ENCODE peak calls at places on chromosomes 13 and 19, in seven cellular contexts. B is sigmoid colon, H is tibial nerve, V is transverse colon, E is ovary, R is SK-N-SH, J is H1. S is an unnamed sample.

GRCh38 chr19:14383898-14384669 is 2.8 kb downstream of the ADGRE5 start:
- DNase-seq in H (no peak), E (no peak), R (no peak), B (peak; percentile 84), V (peak; percentile 60), J (no peak), S (no peak)

GRCh38 chr19:29529646-29530548 is 4.1 kb downstream of the VSTM2B start:
- DNase-seq in R (peak; percentile 40), V (no peak), B (peak; percentile 48), H (no peak), E (no peak), J (no peak), S (no peak)

GRCh38 chr19:12333162-12334159 is at the start of gene ZNF563:
- DNase-seq in J (peak; percentile 93), R (peak; percentile 94), H (peak; percentile 98), V (peak; percentile 99), B (peak; percentile 99), E (peak; percentile 98), S (peak; percentile 98)

GRCh38 chr13:95106562-95106961 is 194.7 kb downstream of the ABCC4 start:
- DNase-seq in H (no peak), B (no peak), E (no peak), V (no peak), J (no peak), R (no peak), S (no peak)

GRCh38 chr13:30690282-30691188 is 44.8 kb upstream of the ALOX5AP start:
- DNase-seq in E (no peak), V (peak; percentile 74), B (peak; percentile 90), H (peak; percentile 59), J (no peak), R (no peak), S (peak; percentile 85)

GRCh38 chr13:90492872-90493271 is 854.6 kb upstream of the MIR17HG start:
- DNase-seq in B (no peak), E (no peak), V (no peak), R (no peak), J (no peak), H (no peak), S (no peak)

GRCh38 chr13:77305276-77305675 is 21.6 kb downstream of the MYCBP2 start:
- DNase-seq in H (no peak), J (no peak), V (no peak), B (no peak), E (no peak), R (no peak), S (no peak)

GRCh38 chr19:18999896-19000620 is 33.3 kb downstream of the SUGP2 start:
- DNase-seq in V (no peak), B (no peak), H (no peak), E (no peak), J (no peak), R (peak; percentile 47), S (no peak)

GRCh38 chr19:11856568-11857264 is 8.2 kb downstream of the ZNF439 start:
- DNase-seq in B (no peak), E (no peak), R (no peak), J (no peak), V (peak; percentile 33), H (no peak), S (no peak)

GRCh38 chr19:42003506-42004294 is 9.7 kb upstream of the ATP1A3 start:
- DNase-seq in E (no peak), V (no peak), J (no peak), B (no peak), H (no peak), R (peak; percentile 14), S (no peak)

GRCh38 chr13:40799508-40799907 is 10.1 kb downstream of the SLC25A15 start:
- DNase-seq in V (no peak), R (no peak), H (no peak), B (no peak), E (no peak), J (no peak), S (no peak)

GRCh38 chr13:108227651-108228272 is 9.6 kb downstream of the ABHD13 start:
- DNase-seq in J (no peak), R (peak; percentile 22), B (no peak), H (no peak), V (no peak), E (no peak), S (no peak)

GRCh38 chr19:13149628-13150186 is 468 bp downstream of the STX10 start:
- DNase-seq in R (peak; percentile 66), J (no peak), H (no peak), V (peak; percentile 68), E (peak; percentile 70), B (peak; percentile 84), S (no peak)

GRCh38 chr13:51137250-51137649 is 26.2 kb upstream of the C13orf42 start:
- DNase-seq in H (no peak), V (no peak), R (no peak), E (no peak), J (no peak), B (no peak), S (no peak)

DNA sequence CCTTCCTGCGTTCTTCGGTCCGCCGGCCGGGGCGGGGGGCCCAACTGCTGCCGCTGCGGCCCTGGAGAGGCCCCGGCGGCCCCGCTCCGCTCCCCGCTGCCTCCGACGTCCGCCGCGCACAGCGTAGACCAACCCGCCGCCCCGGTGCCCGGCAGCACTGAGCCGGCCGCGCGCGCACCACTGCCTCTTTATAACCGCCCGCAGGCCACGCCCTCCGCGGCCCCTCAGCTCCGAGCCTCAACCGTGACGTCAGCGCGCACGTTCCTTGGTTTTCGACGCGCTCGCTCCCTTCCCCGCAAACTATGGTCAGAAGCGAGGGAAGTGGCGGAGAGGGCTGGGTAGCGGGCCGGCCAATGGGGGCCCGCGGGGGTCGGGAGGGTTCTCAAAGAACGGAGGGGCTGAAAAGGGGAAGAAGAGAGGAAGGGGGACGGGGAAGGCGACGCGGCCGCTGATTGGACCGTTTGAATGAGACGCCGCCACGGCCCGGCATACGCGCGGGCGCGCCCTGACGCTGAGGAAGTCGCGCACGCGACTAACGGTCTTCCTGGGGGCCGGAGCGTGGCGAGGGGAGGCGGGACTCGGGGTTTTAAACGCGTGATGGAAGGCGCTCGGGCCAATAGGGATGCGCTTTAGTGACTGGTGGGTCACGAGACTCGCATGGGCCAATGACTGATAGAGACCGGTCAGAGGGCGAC is at the start of gene UBE2S:
- DNase-seq in R (peak; percentile 98), V (peak; percentile 98), E (peak; percentile 97), J (peak; percentile 96), H (peak; percentile 94), B (peak; percentile 100), S (peak; percentile 99)
- TF ChIP-seq EP300 in R (peak; percentile 37), V (no peak), E (peak; percentile 36), J (no peak), H (peak; percentile 98), B (no peak), S (no peak)

GRCh38 chr13:29162638-29163037 is 342.5 kb downstream of the MTUS2 start:
- DNase-seq in B (no peak), V (no peak), H (no peak), R (no peak), J (no peak), E (no peak), S (no peak)
- H3K27ac ChIP-seq in B (no peak overlapping the region), V (no peak overlapping the region), H (no peak overlapping the region), R (no peak overlapping the region), J (no peak overlapping the region), E (no peak overlapping the region), S (no peak overlapping the region)

GRCh38 chr19:31166206-31166605 is 183.0 kb downstream of the TSHZ3 start:
- DNase-seq in H (no peak), J (no peak), E (no peak), V (no peak), R (no peak), B (no peak), S (no peak)

GRCh38 chr19:31173991-31174390 is 175.2 kb downstream of the TSHZ3 start:
- DNase-seq in J (no peak), E (no peak), R (no peak), H (no peak), V (no peak), B (no peak), S (no peak)

GRCh38 chr19:31167695-31168094 is 181.5 kb downstream of the TSHZ3 start:
- DNase-seq in B (no peak), H (no peak), V (no peak), J (no peak), E (no peak), R (no peak), S (no peak)

GRCh38 chr19:31171936-31172335 is 177.3 kb downstream of the TSHZ3 start:
- DNase-seq in J (no peak), E (no peak), H (no peak), B (no peak), V (no peak), R (no peak), S (no peak)

GRCh38 chr19:31170046-31170445 is 179.2 kb downstream of the TSHZ3 start:
- DNase-seq in J (no peak), R (no peak), E (no peak), H (no peak), V (no peak), B (no peak), S (no peak)
- H3K9me3 ChIP-seq in J (no peaks in the 10 kb centered on the region), R (no peaks in the 10 kb centered on the region), E (no peaks in the 10 kb centered on the region), H (no peaks in the 10 kb centered on the region), V (no peaks in the 10 kb centered on the region), B (no peaks in the 10 kb centered on the region), S (no peaks in the 10 kb centered on the region)

GRCh38 chr19:53112286-53112685 is 9.1 kb upstream of the ZNF160 start:
- DNase-seq in J (no peak), V (no peak), H (no peak), R (no peak), E (no peak), B (no peak), S (no peak)
- TF ChIP-seq EP300 in J (no peak), V (no peak), H (no peak), R (no peak), E (no peak), B (no peak), S (no peak)

S was measured in suprapubic skin.